ENCODE peak calls at places on chromosome X, in four cellular contexts. One of them, this sample, is unnamed.

GRCh38 chrX:24603191-24603590 is 44.0 kb downstream of the PCYT1B start:
- DNase-seq in AG09309: no peak
- DNase-seq in fibroblast of pulmonary artery: no peak
- DNase-seq in cardiac fibroblast: no peak
- DNase-seq in this sample: no peak

GRCh38 chrX:154715825-154716224 is 35.1 kb downstream of the GAB3 start:
- DNase-seq in AG09309: no peak
- DNase-seq in fibroblast of pulmonary artery: no peak
- DNase-seq in cardiac fibroblast: no peak
- DNase-seq in this sample: no peak

GRCh38 chrX:65581661-65582339 is 47.2 kb upstream of the LAS1L start:
- DNase-seq in fibroblast of pulmonary artery: peak
- DNase-seq in cardiac fibroblast: peak
- DNase-seq in AG09309: peak
- DNase-seq in this sample: no peak

GRCh38 chrX:150074175-150074574 is 135.9 kb upstream of the EOLA2 start:
- DNase-seq in AG09309: no peak
- DNase-seq in fibroblast of pulmonary artery: peak
- DNase-seq in cardiac fibroblast: peak
- DNase-seq in this sample: no peak

GRCh38 chrX:53223068-53223693 is 1.8 kb downstream of the KDM5C start:
- DNase-seq in AG09309: no peak
- DNase-seq in cardiac fibroblast: peak
- DNase-seq in fibroblast of pulmonary artery: peak
- DNase-seq in this sample: no peak

GRCh38 chrX:46628406-46629371 is 55.1 kb downstream of the CHST7 start:
- DNase-seq in fibroblast of pulmonary artery: peak
- DNase-seq in AG09309: no peak
- DNase-seq in cardiac fibroblast: peak
- DNase-seq in this sample: no peak

GRCh38 chrX:133999013-133999705 is 13.8 kb upstream of the GPC3 start:
- DNase-seq in fibroblast of pulmonary artery: peak
- DNase-seq in AG09309: no peak
- DNase-seq in cardiac fibroblast: peak
- DNase-seq in this sample: no peak

GRCh38 chrX:69616520-69617203 is 749 bp downstream of the EDA start:
- DNase-seq in cardiac fibroblast: peak
- DNase-seq in AG09309: no peak
- DNase-seq in fibroblast of pulmonary artery: peak
- DNase-seq in this sample: no peak

GRCh38 chrX:68018248-68019203 is 414.8 kb downstream of the OPHN1 start:
- DNase-seq in fibroblast of pulmonary artery: peak
- DNase-seq in cardiac fibroblast: peak
- DNase-seq in AG09309: peak
- DNase-seq in this sample: no peak

GRCh38 chrX:82649645-82650044 is 858.4 kb upstream of the POU3F4 start:
- DNase-seq in AG09309: no peak
- DNase-seq in cardiac fibroblast: no peak
- DNase-seq in fibroblast of pulmonary artery: no peak
- DNase-seq in this sample: no peak

GRCh38 chrX:68652327-68652930 is 5.0 kb downstream of the STARD8 start:
- DNase-seq in fibroblast of pulmonary artery: peak
- DNase-seq in cardiac fibroblast: peak
- DNase-seq in AG09309: no peak
- DNase-seq in this sample: no peak

GRCh38 chrX:31743004-31743403 is 671.2 kb upstream of the FTHL17 start:
- DNase-seq in fibroblast of pulmonary artery: no peak
- DNase-seq in AG09309: no peak
- DNase-seq in cardiac fibroblast: no peak
- DNase-seq in this sample: no peak

GRCh38 chrX:116749943-116750342 is 287.2 kb upstream of the CT83 start:
- DNase-seq in cardiac fibroblast: no peak
- DNase-seq in fibroblast of pulmonary artery: no peak
- DNase-seq in AG09309: peak
- DNase-seq in this sample: no peak

GRCh38 chrX:38868941-38869378 is 67.7 kb downstream of the MID1IP1 start:
- DNase-seq in AG09309: no peak
- DNase-seq in cardiac fibroblast: peak
- DNase-seq in fibroblast of pulmonary artery: peak
- DNase-seq in this sample: no peak

GRCh38 chrX:149829751-149830191 is 48.0 kb downstream of the MAGEA9 start:
- DNase-seq in AG09309: peak
- DNase-seq in cardiac fibroblast: peak
- DNase-seq in fibroblast of pulmonary artery: peak
- DNase-seq in this sample: no peak

DNA sequence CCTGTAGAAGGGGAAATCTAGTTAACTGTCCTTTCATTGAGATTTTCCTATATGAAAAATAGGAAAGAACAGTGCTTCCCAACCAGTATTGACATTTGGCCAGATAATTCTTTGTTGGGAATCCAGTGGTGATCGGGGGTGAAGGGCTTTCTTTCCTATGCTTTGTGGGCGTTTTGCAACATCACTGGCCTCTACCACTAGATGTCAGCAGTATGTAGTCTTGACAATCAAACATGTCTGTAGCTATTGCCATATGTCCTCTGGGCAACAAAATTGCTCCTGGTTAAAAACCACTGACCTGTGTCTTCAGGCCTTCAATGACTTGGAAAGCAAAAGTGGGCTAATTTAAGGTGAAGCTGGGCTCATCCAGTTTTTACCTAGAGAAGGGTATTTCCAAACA is 658.5 kb downstream of the DACH2 start:
- DNase-seq in AG09309: no peak
- DNase-seq in cardiac fibroblast: no peak
- DNase-seq in fibroblast of pulmonary artery: no peak
- DNase-seq in this sample: no peak
- TF ChIP-seq CTCF in AG09309: peak
- TF ChIP-seq CTCF in cardiac fibroblast: peak
- TF ChIP-seq CTCF in fibroblast of pulmonary artery: peak
- TF ChIP-seq CTCF in this sample: no peak

DNA sequence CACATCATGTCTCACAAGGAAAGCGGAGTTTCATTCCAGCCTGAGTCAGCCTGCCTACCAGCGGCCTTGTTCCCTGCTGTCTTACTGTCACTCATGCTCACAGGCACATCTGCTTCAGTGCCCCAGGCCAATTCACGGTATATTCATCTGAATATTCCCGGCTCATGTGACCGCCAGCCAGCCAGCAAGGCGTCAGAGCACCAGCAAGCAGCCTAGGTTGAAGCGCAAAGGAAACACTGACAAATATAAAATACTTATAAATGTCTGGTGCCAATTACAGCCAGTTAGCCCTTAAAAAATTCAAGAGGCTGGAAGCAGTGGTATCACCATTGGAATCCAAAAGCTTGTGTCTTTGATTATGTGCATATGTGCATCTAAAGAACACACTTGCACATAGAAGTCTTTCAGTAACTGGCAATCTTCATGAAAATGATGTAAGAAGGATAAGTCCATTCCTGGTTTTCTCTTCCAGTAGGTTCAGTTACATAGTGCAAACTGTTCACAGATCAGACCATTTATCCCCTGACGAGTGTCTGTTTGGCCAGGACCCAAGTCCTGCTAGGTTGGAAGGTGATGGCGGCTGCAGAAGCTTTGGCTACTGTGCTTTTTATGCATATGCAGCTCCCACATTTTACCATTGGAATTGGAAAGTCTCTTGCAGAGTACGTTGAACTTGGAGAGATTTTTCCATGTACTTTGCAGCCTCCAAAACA is 61.3 kb downstream of the LUZP4 start:
- DNase-seq in fibroblast of pulmonary artery: no peak
- DNase-seq in cardiac fibroblast: no peak
- DNase-seq in AG09309: peak
- DNase-seq in this sample: no peak
- H3K4me3 ChIP-seq in fibroblast of pulmonary artery: no peak
- H3K4me3 ChIP-seq in cardiac fibroblast: no peak
- H3K4me3 ChIP-seq in AG09309: no peak
- H3K4me3 ChIP-seq in this sample: no peak

GRCh38 chrX:4110964-4111363 is 397.5 kb upstream of the PRKX start:
- DNase-seq in AG09309: no peak
- DNase-seq in fibroblast of pulmonary artery: no peak
- DNase-seq in cardiac fibroblast: no peak
- DNase-seq in this sample: no peak
- TF ChIP-seq CTCF in AG09309: no peak
- TF ChIP-seq CTCF in fibroblast of pulmonary artery: no peak
- TF ChIP-seq CTCF in cardiac fibroblast: no peak
- TF ChIP-seq CTCF in this sample: no peak

DNA sequence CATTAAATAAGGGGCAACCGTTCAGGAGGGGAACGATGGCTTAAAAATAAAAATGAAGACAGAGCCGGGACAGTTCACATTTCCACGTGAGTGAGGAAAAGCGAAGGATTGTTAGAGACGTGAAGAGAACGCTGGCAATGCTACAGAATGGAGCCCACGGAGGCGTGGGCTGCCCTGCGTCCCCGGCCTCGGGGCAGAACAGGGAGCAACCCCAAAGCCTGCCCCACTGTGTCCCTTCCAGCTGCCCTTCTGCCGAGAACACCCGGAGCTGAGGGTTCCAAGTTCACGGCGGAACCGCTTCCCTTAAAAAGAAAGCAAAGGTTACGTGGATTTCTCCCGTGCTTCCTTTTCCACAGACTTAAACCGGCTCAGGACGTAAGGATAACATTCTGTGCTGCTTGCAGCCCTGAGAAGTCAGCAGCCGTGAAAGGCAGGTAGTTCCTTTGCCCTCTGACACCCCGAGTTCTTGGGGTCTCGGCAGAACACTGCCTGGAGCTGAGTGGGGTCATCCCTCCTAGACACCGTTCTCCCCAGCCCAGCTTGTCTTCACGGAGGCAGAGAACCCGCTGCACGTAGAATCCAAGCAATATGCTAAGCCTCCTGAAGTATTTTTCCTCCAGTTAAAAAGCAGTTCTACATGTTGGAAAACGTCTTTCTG is 14.2 kb downstream of the DHRSX start:
- DNase-seq in fibroblast of pulmonary artery: no peak
- DNase-seq in cardiac fibroblast: no peak
- DNase-seq in AG09309: no peak
- DNase-seq in this sample: no peak
- H3K4me3 ChIP-seq in fibroblast of pulmonary artery: no peak
- H3K4me3 ChIP-seq in cardiac fibroblast: no peak
- H3K4me3 ChIP-seq in AG09309: no peak
- H3K4me3 ChIP-seq in this sample: no peak

GRCh38 chrX:50893466-50893865 is 17.1 kb upstream of the BMP15 start:
- DNase-seq in cardiac fibroblast: no peak
- DNase-seq in fibroblast of pulmonary artery: no peak
- DNase-seq in AG09309: no peak
- DNase-seq in this sample: no peak

GRCh38 chrX:50888884-50889283 is 21.7 kb upstream of the BMP15 start:
- DNase-seq in fibroblast of pulmonary artery: no peak
- DNase-seq in AG09309: no peak
- DNase-seq in cardiac fibroblast: no peak
- DNase-seq in this sample: no peak

DNA sequence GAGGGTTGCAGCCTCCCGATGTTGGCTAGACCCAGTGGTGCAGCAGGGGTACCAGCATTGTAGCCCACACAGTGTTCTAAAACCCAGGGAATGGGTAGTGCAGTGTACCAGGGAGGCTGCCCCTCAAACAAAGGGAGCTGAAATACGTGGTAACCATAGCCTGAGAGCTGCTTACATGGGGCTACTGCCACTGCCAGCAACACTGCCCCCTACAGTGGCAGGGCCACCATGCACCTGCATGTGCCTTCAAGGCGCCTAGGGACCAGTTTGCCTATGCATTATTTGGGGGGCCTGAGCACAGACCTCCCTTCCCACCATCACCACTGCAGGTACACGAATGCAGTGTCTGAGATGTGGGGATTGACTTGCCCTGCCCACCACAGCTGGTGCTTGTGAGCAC is 21.0 kb upstream of the BMP15 start:
- DNase-seq in fibroblast of pulmonary artery: no peak
- DNase-seq in AG09309: no peak
- DNase-seq in cardiac fibroblast: no peak
- DNase-seq in this sample: no peak
- TF ChIP-seq CTCF in fibroblast of pulmonary artery: no peak
- TF ChIP-seq CTCF in AG09309: no peak
- TF ChIP-seq CTCF in cardiac fibroblast: no peak
- TF ChIP-seq CTCF in this sample: no peak

DNA sequence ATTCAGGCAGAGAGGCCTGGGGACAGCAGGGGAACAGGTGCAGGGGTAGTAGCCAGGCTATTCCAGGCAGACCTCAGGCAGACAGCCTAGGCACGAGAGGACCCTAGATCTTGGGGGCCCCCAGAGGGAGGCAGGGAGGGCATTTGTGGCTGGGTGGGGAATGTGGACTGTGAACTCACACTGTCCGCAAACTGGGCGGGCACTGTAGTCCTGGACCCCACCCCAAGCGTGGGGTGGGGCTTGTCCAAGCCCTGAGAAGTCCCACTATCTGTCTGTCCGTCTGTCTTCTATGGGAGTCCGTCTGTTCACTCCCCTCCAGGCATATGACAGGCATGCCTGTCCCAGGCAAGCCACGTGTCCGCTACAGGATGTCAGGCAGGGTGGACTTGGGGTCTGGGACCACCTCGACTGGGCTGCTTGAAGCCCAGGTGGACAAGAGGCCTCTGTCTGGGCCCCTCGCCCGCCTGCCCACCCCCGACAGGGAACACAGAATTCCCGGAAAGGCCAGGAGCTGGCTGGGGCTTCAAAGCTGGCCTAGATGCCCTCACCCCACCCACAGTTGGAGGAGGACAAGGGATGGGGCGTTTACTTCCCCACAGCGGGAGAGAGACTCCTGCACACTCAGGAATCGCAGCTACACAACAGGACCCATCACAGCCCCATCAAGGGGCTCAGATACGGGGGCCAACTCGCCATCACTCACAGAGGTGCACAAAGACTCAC is at the start of gene SLC38A5:
- DNase-seq in AG09309: no peak
- DNase-seq in cardiac fibroblast: no peak
- DNase-seq in fibroblast of pulmonary artery: no peak
- DNase-seq in this sample: no peak
- H3K4me3 ChIP-seq in AG09309: no peak
- H3K4me3 ChIP-seq in cardiac fibroblast: no peak
- H3K4me3 ChIP-seq in fibroblast of pulmonary artery: no peak
- H3K4me3 ChIP-seq in this sample: no peak

GRCh38 chrX:644304-645023 is 13.9 kb downstream of the SHOX start:
- DNase-seq in fibroblast of pulmonary artery: no peak
- DNase-seq in cardiac fibroblast: no peak
- DNase-seq in AG09309: no peak
- DNase-seq in this sample: no peak

GRCh38 chrX:641671-642435 is 11.3 kb downstream of the SHOX start:
- DNase-seq in fibroblast of pulmonary artery: no peak
- DNase-seq in AG09309: no peak
- DNase-seq in cardiac fibroblast: no peak
- DNase-seq in this sample: no peak

GRCh38 chrX:642436-643210 is 12.0 kb downstream of the SHOX start:
- DNase-seq in AG09309: no peak
- DNase-seq in cardiac fibroblast: no peak
- DNase-seq in fibroblast of pulmonary artery: no peak
- DNase-seq in this sample: no peak

GRCh38 chrX:645024-645376 is 14.4 kb downstream of the SHOX start:
- DNase-seq in fibroblast of pulmonary artery: no peak
- DNase-seq in cardiac fibroblast: no peak
- DNase-seq in AG09309: no peak
- DNase-seq in this sample: no peak

DNA sequence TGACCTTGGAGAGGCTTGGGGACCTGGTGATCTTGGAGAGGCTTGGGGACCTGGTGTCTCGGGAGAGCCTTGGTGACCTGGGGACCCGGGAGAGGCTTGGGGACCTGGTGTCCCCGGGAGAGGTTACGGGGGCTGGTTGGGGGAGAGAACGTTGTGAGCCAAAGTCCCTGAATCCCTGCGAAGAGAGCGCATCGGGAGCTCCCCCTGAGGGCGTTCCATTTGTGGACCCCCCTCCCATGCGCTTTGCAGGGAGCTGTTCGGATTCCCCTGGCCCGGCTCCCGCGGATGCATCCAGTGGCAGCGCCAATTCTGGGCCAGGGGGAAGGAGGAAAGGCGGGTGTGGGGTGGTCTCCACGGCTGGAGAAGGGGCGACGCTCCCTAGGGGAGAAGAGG is 13.3 kb downstream of the SHOX start:
- DNase-seq in fibroblast of pulmonary artery: no peak
- DNase-seq in cardiac fibroblast: no peak
- DNase-seq in AG09309: no peak
- DNase-seq in this sample: no peak
- TF ChIP-seq CTCF in fibroblast of pulmonary artery: no peak
- TF ChIP-seq CTCF in cardiac fibroblast: no peak
- TF ChIP-seq CTCF in AG09309: no peak
- TF ChIP-seq CTCF in this sample: no peak